ENCODE peak calls at places on chromosome 1, in ten cellular contexts. F is aorta; O is foreskin keratinocyte; A is pancreas; R is CD8-positive, alpha-beta T cell; E is CD4-positive, alpha-beta T cell; V is heart right ventricle; Y is Panc1; H is psoas muscle; Z is A549. L is an unnamed sample.

GRCh38 chr1:151998611-151999362 is 5.1 kb upstream of the S100A10 start:
- ATAC-seq in Y (peak), Z (peak), V (no peak), O (peak), R (no peak), F (no peak), H (no peak), E (no peak), A (no peak), L (no peak)

GRCh38 chr1:89305493-89305892 is 32.8 kb upstream of the GBP5 start:
- ATAC-seq in Z (no peak), A (no peak), Y (no peak), E (no peak), F (no peak), O (no peak), R (no peak), H (no peak), V (no peak), L (no peak)

GRCh38 chr1:56291374-56291841 is 288.0 kb downstream of the PLPP3 start:
- ATAC-seq in Z (no peak), H (peak), R (no peak), F (peak), E (no peak), A (no peak), V (peak), Y (no peak), O (no peak), L (peak)

GRCh38 chr1:186790101-186790500 is 38.6 kb upstream of the PLA2G4A start:
- ATAC-seq in V (no peak), F (no peak), H (no peak), A (no peak), R (no peak), Z (no peak), O (no peak), E (no peak), Y (no peak), L (no peak)

GRCh38 chr1:158353333-158354038 is at the start of gene CD1E:
- ATAC-seq in R (no peak), E (no peak), F (no peak), V (peak), A (no peak), H (no peak), Y (no peak), Z (no peak), O (no peak), L (no peak)

GRCh38 chr1:85343612-85344255 is 67.3 kb upstream of the BCL10 start:
- ATAC-seq in A (peak), Z (no peak), O (peak), Y (peak), F (no peak), H (no peak), E (no peak), R (no peak), V (no peak), L (no peak)

GRCh38 chr1:25763493-25763892 is 36.5 kb upstream of the SELENON start:
- ATAC-seq in R (no peak), Z (no peak), V (no peak), O (no peak), H (no peak), A (no peak), E (no peak), Y (no peak), F (no peak), L (no peak)

GRCh38 chr1:10708807-10709523 is 87.5 kb downstream of the CASZ1 start:
- ATAC-seq in E (no peak), V (no peak), R (no peak), F (no peak), H (no peak), O (no peak), Z (no peak), Y (no peak), A (no peak), L (no peak)

GRCh38 chr1:205309741-205310140 is 11.8 kb downstream of the NUAK2 start:
- ATAC-seq in O (no peak), V (no peak), R (no peak), A (no peak), Y (no peak), F (no peak), E (no peak), Z (no peak), H (no peak), L (no peak)

DNA sequence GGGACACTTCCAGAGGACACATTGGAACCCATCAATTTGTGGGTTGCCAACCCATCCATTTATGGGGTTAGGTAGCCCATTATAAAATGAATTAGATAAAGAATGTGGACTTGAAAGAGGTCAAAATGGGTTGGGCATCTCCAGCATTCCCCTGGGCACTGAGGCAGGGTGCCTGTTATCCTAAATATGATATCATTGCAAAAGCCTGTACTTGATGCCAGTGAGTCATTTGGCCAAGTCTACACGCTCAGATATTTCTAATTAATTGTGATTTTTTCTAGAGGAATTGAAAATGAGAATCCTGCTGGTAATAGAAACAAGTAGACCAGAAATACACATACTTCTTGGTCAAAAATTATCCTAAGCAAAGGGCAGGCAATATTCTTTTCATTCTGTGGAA is 21.9 kb upstream of the NBL1 start:
- ATAC-seq in O (no peak), H (no peak), E (no peak), A (no peak), V (no peak), Z (no peak), F (no peak), Y (no peak), R (no peak), L (no peak)
- H3K27ac ChIP-seq in O (no peak), H (no peak), E (no peak), A (no peak), V (no peak), Z (no peak), F (no peak), Y (no peak), R (no peak), L (peak)

GRCh38 chr1:172882385-172882784 is 168.4 kb downstream of the TNFSF18 start:
- ATAC-seq in F (no peak), Y (no peak), V (no peak), E (no peak), A (no peak), O (no peak), Z (no peak), H (no peak), R (no peak), L (no peak)

GRCh38 chr1:172885411-172885810 is 165.3 kb downstream of the TNFSF18 start:
- ATAC-seq in Z (no peak), R (no peak), Y (no peak), A (peak), F (no peak), V (no peak), H (peak), O (no peak), E (no peak), L (no peak)

GRCh38 chr1:172883844-172884243 is 166.9 kb downstream of the TNFSF18 start:
- ATAC-seq in E (no peak), V (no peak), F (no peak), Z (no peak), H (no peak), O (no peak), Y (no peak), R (no peak), A (no peak), L (no peak)

GRCh38 chr1:172882791-172883386 is 167.9 kb downstream of the TNFSF18 start:
- ATAC-seq in O (no peak), V (no peak), Y (no peak), H (no peak), R (no peak), E (no peak), Z (no peak), A (no peak), F (no peak), L (no peak)

DNA sequence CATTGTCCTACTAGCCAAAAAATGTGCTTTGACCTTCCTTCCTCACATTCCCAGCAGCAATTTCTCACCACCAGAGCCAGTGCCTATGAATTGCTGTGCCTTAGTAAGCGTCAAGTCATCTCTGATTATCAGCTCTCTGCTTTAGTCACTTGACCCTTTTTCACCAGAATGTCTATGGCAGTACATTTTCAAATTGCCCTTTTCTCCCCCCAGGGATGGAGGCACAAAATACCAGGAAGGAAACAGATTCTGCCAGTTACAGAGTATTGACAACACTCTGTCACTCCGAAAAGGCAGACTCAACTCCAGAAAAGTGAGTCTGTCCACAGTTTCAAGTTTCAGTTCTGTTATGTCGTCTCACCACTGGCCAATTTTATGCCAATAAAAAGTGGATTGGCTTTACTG is 167.4 kb downstream of the TNFSF18 start:
- ATAC-seq in F (no peak), Y (no peak), R (no peak), A (no peak), V (peak), H (no peak), E (no peak), O (no peak), Z (no peak), L (no peak)
- H3K27ac ChIP-seq in F (no peak), Y (no peak), R (no peak), A (no peak), V (no peak), H (no peak), E (no peak), O (no peak), Z (peak), L (no peak)

GRCh38 chr1:17598251-17598650 is 58.8 kb downstream of the ARHGEF10L start:
- ATAC-seq in H (no peak), V (no peak), R (no peak), Y (no peak), F (no peak), A (no peak), E (no peak), O (no peak), Z (no peak), L (no peak)
- H3K27ac ChIP-seq in H (no peak), V (no peak), R (no peak), Y (no peak), F (no peak), A (no peak), E (no peak), O (no peak), Z (no peak), L (peak)

DNA sequence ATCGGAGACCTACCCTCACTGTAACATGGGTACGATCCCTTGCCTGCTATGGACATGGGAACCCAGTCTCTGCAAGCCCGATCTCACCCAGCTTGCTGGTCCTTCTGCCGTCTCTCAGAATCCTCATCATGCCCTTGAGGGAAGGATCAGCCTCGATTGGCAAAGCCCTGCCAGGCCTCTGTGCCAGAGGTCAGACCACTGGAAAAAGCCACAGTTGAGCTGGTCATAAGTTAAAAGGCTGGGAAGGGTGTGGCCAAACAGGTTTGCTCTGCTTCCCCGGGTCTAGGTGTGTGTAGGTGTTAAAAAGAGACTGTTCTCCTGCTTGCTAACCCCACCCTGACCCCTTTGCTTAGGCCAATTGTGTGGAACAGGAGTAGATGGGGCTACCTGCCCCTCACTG is 19.5 kb upstream of the PADI3 start:
- ATAC-seq in E (no peak), H (no peak), Z (no peak), O (no peak), V (no peak), Y (no peak), R (no peak), F (no peak), A (no peak), L (no peak)
- H3K27ac ChIP-seq in E (no peak), H (no peak), Z (peak), O (no peak), V (no peak), Y (peak), R (no peak), F (no peak), A (no peak), L (no peak)

DNA sequence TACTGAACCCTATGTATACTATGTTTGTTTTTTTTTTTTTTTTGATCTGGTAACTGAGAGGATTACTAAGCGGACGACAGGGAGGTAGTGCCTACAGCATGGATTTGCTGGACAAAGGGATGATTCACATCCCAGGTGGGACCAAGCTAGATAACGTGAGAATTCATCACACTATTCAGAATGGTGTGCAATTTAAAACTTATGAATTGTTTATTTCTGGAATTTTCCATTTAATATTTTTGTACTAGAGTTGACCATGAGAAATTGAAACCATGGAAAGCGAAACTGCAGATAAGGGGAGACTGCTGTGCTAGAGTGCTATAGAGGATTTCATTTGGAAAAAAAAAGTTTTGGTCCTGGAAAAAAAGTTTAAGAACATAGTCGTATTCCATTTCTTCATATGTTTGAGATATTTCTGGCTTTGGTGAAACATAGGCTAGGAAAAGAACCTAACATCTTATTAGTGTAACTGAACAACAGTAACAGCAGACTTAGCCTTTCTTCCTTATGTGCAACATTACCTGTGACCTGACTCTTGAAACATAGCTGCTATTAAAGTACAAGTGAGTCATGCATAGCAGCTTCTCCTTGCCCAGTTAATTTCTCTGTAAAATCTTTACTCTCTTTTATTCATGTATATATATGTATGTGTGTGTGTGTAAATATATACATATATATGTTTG is 202.5 kb downstream of the FGGY start:
- ATAC-seq in R (no peak), H (peak), O (peak), Z (peak), E (no peak), Y (no peak), V (peak), F (no peak), A (peak), L (no peak)
- H3K27ac ChIP-seq in R (no peak), H (peak), O (peak), Z (no peak), E (no peak), Y (no peak), V (no peak), F (no peak), A (peak), L (no peak)

GRCh38 chr1:47840791-47841190 is 156.4 kb downstream of the TRABD2B start:
- ATAC-seq in F (no peak), O (no peak), V (no peak), Z (no peak), H (no peak), Y (no peak), E (no peak), A (no peak), R (no peak), L (no peak)
- H3K27ac ChIP-seq in F (no peak), O (no peak), V (no peak), Z (no peak), H (no peak), Y (no peak), E (no peak), A (peak), R (no peak), L (no peak)

DNA sequence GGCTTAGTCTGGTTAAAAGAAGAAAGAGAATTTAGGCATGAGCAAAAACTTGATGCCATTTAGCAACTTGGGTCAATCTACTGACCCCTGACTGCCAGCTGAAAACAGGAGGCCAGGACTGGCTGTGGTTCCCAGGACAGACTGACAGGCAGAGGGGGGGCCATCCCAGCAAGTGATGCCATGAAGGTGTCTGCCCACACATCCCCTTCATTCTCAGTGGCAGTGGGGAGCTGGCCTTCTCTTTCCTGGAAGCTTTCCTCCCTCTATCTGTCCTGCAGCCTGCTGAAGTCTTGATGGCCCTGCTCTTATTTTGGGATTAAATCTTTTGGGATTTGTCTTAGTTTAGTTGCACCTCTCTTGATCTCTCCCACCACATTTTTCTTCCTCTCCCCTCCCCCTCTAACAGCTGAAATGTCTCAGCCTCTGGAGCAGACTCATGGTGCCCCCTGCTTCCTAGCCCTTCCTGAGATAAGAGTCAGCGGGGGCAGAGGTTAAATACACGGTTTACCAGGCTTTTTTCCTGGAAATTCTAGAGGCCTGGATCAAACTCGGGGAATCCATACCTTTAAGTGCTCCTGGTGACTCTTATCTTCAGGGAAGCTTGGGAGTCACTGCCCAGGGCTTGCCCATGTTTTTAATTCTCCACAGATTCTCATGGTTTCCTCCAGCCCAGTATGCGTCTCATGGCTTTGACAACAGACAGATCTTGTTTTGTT is 99.5 kb upstream of the TSPAN2 start:
- ATAC-seq in H (no peak), E (no peak), A (no peak), Y (no peak), R (no peak), O (no peak), F (no peak), V (no peak), Z (no peak), L (no peak)
- H3K27ac ChIP-seq in H (peak), E (no peak), A (no peak), Y (no peak), R (no peak), O (no peak), F (peak), V (no peak), Z (peak), L (no peak)

DNA sequence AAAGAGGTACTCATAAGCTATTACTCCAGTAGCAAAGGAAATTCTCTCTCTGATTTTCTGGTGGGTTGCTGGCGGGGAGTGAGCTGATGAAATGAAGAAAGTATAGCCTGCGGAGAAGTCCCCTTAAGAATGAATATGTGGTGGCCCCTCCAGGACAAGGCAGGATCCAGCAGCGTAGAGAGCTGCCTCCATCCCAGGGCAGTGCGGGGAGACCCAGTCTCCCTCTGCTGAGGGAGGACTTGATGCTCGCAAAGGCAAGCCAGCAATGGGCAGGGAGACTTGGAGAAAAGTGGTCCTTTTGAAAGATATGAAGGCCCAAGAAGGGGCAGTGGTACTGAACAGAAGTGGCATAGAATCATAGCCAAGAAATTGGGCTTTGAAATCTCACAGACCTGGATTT is 106.0 kb upstream of the SLC44A3 start:
- ATAC-seq in F (no peak), A (no peak), E (no peak), H (no peak), Z (peak), Y (no peak), O (no peak), V (no peak), R (no peak), L (no peak)
- H3K27ac ChIP-seq in F (no peak), A (no peak), E (no peak), H (peak), Z (peak), Y (no peak), O (no peak), V (no peak), R (no peak), L (peak)

GRCh38 chr1:165899461-165899941 is 72.1 kb downstream of the UCK2 start:
- ATAC-seq in E (no peak), V (peak), Y (no peak), A (peak), Z (no peak), O (no peak), F (peak), R (no peak), H (no peak), L (no peak)
- H3K27ac ChIP-seq in E (no peak), V (no peak), Y (no peak), A (peak), Z (peak), O (peak), F (peak), R (no peak), H (peak), L (no peak)

L was measured in gastroesophageal sphincter.